ENCODE peak calls at places on chromosomes 12 and 14, in six cellular contexts. C is B cell, E is heart right ventricle, A is nephron progenitor cell, Z is neural crest cell, M is astrocyte of the spinal cord. V is an unnamed sample.

GRCh38 chr14:34650786-34651584 is 21.0 kb upstream of the SNX6 start:
- DNase-seq in A (no peak), Z (no peak), C (no peak), E (no peak), M (peak), V (peak)

GRCh38 chr12:54195736-54196347 is 7.1 kb upstream of the SMUG1 start:
- DNase-seq in E (no peak), Z (no peak), M (peak), C (no peak), A (peak), V (peak)

GRCh38 chr12:89821901-89822300 is 113.3 kb upstream of the ATP2B1 start:
- DNase-seq in C (peak), M (no peak), Z (no peak), E (no peak), A (no peak), V (no peak)

GRCh38 chr12:42868291-42868690 is 278.7 kb upstream of the PRICKLE1 start:
- DNase-seq in E (no peak), C (no peak), A (no peak), M (peak), Z (no peak), V (no peak)

GRCh38 chr14:23076785-23077408 is 18.0 kb downstream of the ACIN1 start:
- DNase-seq in Z (no peak), M (peak), C (peak), A (no peak), E (no peak), V (no peak)

GRCh38 chr12:56461235-56462159 is 6.9 kb upstream of the SPRYD4 start:
- DNase-seq in A (no peak), Z (no peak), E (no peak), C (no peak), M (peak), V (no peak)

GRCh38 chr14:98290596-98290995 is 981.4 kb downstream of the BCL11B start:
- DNase-seq in E (no peak), A (no peak), C (no peak), Z (no peak), M (peak), V (no peak)

GRCh38 chr12:54257332-54257731 is 22.6 kb downstream of the CBX5 start:
- DNase-seq in E (no peak), A (no peak), C (no peak), M (no peak), Z (no peak), V (no peak)

GRCh38 chr14:51716610-51717009 is 64.9 kb downstream of the FRMD6 start:
- DNase-seq in E (no peak), M (no peak), A (no peak), Z (no peak), C (no peak), V (no peak)

GRCh38 chr14:92867246-92867925 is 55.6 kb upstream of the CHGA start:
- DNase-seq in M (no peak), Z (no peak), A (no peak), E (no peak), C (no peak), V (no peak)

GRCh38 chr14:95432152-95433093 is 84.0 kb downstream of the SYNE3 start:
- DNase-seq in A (peak), Z (peak), E (peak), C (no peak), M (peak), V (peak)

GRCh38 chr14:73026845-73027542 is at the start of gene ZFYVE1:
- DNase-seq in E (peak), A (peak), M (peak), C (peak), Z (peak), V (peak)

GRCh38 chr14:87805315-87805723 is 187.7 kb downstream of the GALC start:
- DNase-seq in E (peak), M (peak), A (peak), C (peak), Z (peak), V (peak)

GRCh38 chr12:124761876-124762275 is 101.8 kb downstream of the SCARB1 start:
- DNase-seq in C (no peak), M (peak), E (no peak), Z (no peak), A (no peak), V (peak)

GRCh38 chr12:53482626-53483165 is 16.6 kb downstream of the MAP3K12 start:
- DNase-seq in Z (no peak), A (no peak), E (no peak), M (no peak), C (no peak), V (no peak)

GRCh38 chr14:87002831-87003230 is 990.2 kb downstream of the GALC start:
- DNase-seq in E (no peak), Z (no peak), M (no peak), A (no peak), C (no peak), V (no peak)

GRCh38 chr14:105500726-105501101 is 9.7 kb downstream of the TEDC1 start:
- DNase-seq in A (no peak), C (no peak), E (no peak), M (no peak), Z (no peak), V (no peak)

GRCh38 chr12:31647106-31647505 is 12.4 kb upstream of the ETFBKMT start:
- DNase-seq in E (no peak), M (no peak), Z (no peak), C (peak), A (no peak), V (no peak)

GRCh38 chr14:102046337-102047278 is 40.2 kb downstream of the HSP90AA1 start:
- DNase-seq in E (peak), M (peak), Z (peak), A (peak), C (peak), V (peak)

GRCh38 chr14:29529418-29529817 is 398.2 kb downstream of the PRKD1 start:
- DNase-seq in C (no peak), A (peak), Z (peak), E (no peak), M (peak), V (peak)

GRCh38 chr14:72894623-72895378 is 900 bp upstream of the DPF3 start:
- DNase-seq in E (peak), C (peak), M (peak), Z (peak), A (peak), V (peak)

GRCh38 chr12:43381879-43382278 is 170.1 kb downstream of the ADAMTS20 start:
- DNase-seq in A (no peak), C (no peak), Z (no peak), M (no peak), E (no peak), V (no peak)

GRCh38 chr14:52961060-52961639 is 10.3 kb upstream of the FERMT2 start:
- DNase-seq in E (peak), M (peak), A (peak), Z (no peak), C (peak), V (peak)

GRCh38 chr14:104087981-104088850 is 2.7 kb downstream of the ASPG start:
- DNase-seq in Z (no peak), M (no peak), A (peak), E (peak), C (no peak), V (no peak)

GRCh38 chr12:49297695-49298060 is 2.7 kb downstream of the PRPH start:
- DNase-seq in E (no peak), A (no peak), Z (no peak), M (no peak), C (peak), V (no peak)

GRCh38 chr12:49296836-49297694 is 2.1 kb downstream of the PRPH start:
- DNase-seq in E (no peak), Z (no peak), C (peak), A (peak), M (no peak), V (peak)

GRCh38 chr12:49295087-49296001 is at the start of gene PRPH:
- DNase-seq in M (no peak), A (peak), C (peak), Z (no peak), E (no peak), V (no peak)

GRCh38 chr12:49294804-49295086 is 202 bp upstream of the PRPH start:
- DNase-seq in C (peak), E (no peak), A (no peak), Z (no peak), M (no peak), V (no peak)

DNA sequence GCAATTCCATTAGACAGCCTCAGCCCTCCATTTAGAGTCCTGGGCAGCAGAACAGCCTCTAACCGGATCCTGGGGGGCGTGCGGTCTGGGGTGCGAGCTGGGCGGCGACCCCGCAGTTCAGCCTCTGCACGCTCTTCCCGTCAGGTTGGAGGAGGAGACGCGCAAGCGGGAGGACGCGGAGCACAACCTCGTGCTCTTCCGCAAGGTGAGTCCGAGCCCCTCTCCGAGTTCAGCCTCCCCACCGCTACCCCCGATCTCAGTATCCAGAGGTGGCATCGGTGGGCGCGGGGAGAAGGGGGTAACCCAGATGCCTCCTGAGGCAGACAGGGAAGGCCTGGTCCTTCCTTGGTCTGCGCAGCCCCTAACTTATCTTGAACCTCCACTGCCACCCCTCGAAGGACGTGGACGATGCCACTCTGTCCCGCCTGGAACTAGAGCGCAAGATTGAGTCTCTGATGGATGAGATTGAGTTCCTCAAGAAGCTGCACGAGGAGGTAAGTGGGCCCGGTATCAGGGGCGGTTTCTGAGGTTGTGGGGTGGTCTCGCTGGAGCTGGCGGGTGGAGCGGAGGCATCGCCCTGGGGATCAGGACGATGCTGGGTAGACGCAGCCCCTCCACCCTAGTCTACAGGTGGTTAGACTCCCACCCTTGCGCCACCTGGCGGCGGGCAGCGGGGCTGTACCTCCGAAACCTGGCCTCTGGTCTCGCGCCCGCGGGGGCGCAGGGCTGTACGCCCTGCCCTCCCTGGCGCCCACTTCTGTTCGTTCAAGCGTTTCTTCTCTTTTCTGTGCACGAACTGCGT is 1.3 kb downstream of the PRPH start:
- DNase-seq in E (no peak), C (peak), A (peak), Z (peak), M (no peak), V (peak)
- TF ChIP-seq CTCF in E (peak), C (peak), A (peak), Z (peak), M (peak), V (peak)

DNA sequence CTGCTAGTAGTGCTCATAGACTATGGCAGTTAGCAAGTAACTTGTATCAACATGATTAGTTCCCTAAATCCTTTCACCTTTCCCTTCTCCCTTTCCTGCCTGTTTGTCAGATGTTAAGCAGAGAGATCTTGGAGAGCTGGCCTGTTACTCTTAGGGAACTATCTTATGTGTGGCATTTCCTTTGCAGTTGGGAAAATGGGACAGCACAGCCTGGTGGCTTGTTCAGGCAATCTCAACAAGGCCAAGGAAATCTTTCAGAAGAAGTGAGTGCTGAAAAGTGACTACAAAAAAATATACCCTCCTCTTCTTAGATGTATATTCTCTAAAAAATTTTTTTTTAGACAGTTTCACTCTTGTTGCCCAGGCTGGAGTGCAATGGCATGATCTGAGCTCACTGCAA is 7.4 kb downstream of the PARP2 start:
- DNase-seq in E (no peak), M (no peak), C (no peak), A (no peak), Z (no peak), V (no peak)
- TF ChIP-seq CTCF in E (peak), M (peak), C (no peak), A (no peak), Z (peak), V (no peak)

DNA sequence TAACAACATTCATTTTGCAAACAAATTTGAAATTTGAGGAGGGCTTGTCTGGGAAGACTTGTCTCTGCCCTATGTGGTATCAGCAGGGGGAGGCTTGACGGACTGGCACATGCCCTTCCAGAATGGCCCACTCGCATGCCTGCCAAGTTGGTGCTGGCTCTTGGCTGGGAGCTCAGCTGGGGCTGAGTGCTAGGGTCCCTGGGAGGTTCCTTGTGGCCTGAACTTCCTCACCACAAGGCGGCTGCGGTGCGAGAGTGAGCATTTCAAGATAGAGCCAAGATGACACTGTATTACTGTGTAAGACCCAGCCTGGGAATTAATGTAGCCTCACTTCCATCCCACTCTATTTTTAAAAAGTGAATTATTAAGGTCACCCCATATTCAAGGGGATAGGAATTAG is 271.6 kb upstream of the PLEKHG7 start:
- DNase-seq in Z (no peak), M (no peak), A (no peak), C (peak), E (no peak), V (no peak)
- TF ChIP-seq CTCF in Z (no peak), M (no peak), A (no peak), C (peak), E (no peak), V (no peak)

GRCh38 chr12:69254857-69255256 is 15.5 kb downstream of the CPSF6 start:
- DNase-seq in C (no peak), E (no peak), A (no peak), M (no peak), Z (no peak), V (no peak)
- TF ChIP-seq CTCF in C (no peak), E (no peak), A (no peak), M (no peak), Z (no peak), V (no peak)

DNA sequence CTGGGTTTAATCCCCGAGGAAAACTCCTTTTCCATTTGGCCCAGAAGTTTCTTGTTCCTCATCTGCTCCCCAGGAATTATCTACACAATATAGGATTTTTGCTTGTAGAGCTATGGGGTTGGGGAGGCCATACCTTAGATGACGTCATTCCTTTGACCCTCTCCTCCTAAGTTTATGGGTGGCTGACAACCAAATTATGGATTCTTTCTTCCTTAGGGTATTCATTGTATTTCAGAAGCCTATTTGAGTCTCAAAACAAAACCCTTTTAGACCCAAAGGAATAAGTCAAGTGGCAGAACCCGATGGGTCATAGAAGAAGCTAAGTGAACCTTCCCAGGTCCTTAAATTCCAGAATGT is 14.2 kb downstream of the PROX2 start:
- DNase-seq in E (no peak), Z (no peak), A (no peak), C (no peak), M (no peak), V (no peak)
- TF ChIP-seq CTCF in E (no peak), Z (no peak), A (no peak), C (no peak), M (no peak), V (no peak)

GRCh38 chr12:109739747-109740693 is 26.4 kb downstream of the FAM222A start:
- DNase-seq in Z (no peak), E (no peak), C (no peak), M (no peak), A (peak), V (no peak)
- TF ChIP-seq CTCF in Z (peak), E (peak), C (no peak), M (peak), A (no peak), V (no peak)

DNA sequence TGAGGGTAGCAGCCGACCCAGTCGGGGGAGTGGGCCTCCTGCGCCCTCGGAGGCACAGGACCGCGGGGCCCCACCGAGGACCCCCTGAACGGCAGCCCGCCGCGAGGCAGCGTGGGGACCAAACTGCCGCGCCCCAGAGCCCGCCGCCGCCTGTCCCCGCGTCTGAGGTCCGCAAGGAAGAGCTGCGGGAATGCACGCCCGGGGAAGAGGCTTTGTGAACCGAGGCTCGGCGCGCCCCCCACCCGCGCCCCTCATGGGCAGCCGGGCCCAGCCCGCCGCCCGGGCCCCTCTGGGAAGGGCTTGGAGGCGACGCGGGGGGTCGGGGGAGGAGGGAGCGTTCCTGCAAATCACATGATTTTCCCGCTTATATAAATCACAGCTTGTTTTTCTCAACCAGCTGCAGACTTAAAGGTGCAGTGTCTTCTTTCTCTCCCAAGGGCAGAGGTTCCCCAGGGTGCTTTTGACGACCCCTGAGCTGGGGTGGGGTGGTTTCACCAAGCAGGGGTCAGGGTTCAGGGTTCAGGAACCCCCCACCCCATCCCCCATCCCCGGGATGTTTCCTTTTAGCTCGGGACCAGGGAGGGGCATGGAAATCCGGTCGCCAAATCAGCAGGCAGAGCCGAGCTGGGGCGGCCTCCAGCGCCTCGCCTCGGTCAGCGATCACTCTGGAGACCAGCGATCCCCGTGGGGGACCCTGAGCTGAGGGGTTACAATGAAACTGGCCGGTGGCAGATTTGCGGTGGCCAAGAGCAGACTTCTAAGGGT is 44.7 kb upstream of the ATP23 start:
- DNase-seq in E (peak), M (peak), Z (peak), A (peak), C (peak), V (peak)
- TF ChIP-seq CTCF in E (peak), M (peak), Z (no peak), A (no peak), C (no peak), V (no peak)

GRCh38 chr12:5969974-5970690 is 25.1 kb upstream of the ANO2 start:
- DNase-seq in M (no peak), E (no peak), Z (no peak), C (no peak), A (no peak), V (no peak)
- TF ChIP-seq CTCF in M (no peak), E (no peak), Z (peak), C (no peak), A (no peak), V (no peak)

GRCh38 chr12:68221497-68221896 is 4.1 kb downstream of the IL26 start:
- DNase-seq in A (no peak), C (no peak), E (no peak), M (no peak), Z (no peak), V (no peak)
- TF ChIP-seq CTCF in A (no peak), C (no peak), E (no peak), M (no peak), Z (no peak), V (no peak)

GRCh38 chr12:68113644-68114043 is 45.9 kb downstream of the IFNG start:
- DNase-seq in E (no peak), A (no peak), C (peak), M (no peak), Z (no peak), V (peak)
- TF ChIP-seq CTCF in E (no peak), A (peak), C (no peak), M (peak), Z (peak), V (peak)

V was measured in Calu3.